ENCODE peak calls at places on chromosomes 13 and 19, in nine cellular contexts. One of them, this sample, is unnamed.

GRCh38 chr13:33033361-33033812 is 17.2 kb downstream of the KL start:
- DNase-seq in mesendoderm: no peak
- DNase-seq in MM.1S: no peak
- DNase-seq in bronchial epithelial cell: no peak
- DNase-seq in adipocyte: no peak
- DNase-seq in epithelial cell of esophagus: no peak
- DNase-seq in skeletal muscle cell: no peak
- DNase-seq in CD8-positive, alpha-beta T cell: no peak
- DNase-seq in fibroblast of lung: no peak
- DNase-seq in this sample: no peak

GRCh38 chr19:16988661-16989060 is 37.9 kb downstream of the CPAMD8 start:
- DNase-seq in mesendoderm: no peak
- DNase-seq in MM.1S: no peak
- DNase-seq in bronchial epithelial cell: no peak
- DNase-seq in adipocyte: no peak
- DNase-seq in epithelial cell of esophagus: no peak
- DNase-seq in skeletal muscle cell: no peak
- DNase-seq in CD8-positive, alpha-beta T cell: no peak
- DNase-seq in fibroblast of lung: no peak
- DNase-seq in this sample: no peak

GRCh38 chr19:19179548-19180441 is 9.7 kb upstream of the MEF2B start:
- DNase-seq in mesendoderm: no peak
- DNase-seq in MM.1S: no peak
- DNase-seq in bronchial epithelial cell: no peak
- DNase-seq in adipocyte: no peak
- DNase-seq in epithelial cell of esophagus: no peak
- DNase-seq in skeletal muscle cell: no peak
- DNase-seq in CD8-positive, alpha-beta T cell: no peak
- DNase-seq in fibroblast of lung: no peak
- DNase-seq in this sample: no peak

GRCh38 chr13:89239361-89240127 is 1568.4 kb downstream of the SLITRK5 start:
- DNase-seq in mesendoderm: no peak
- DNase-seq in MM.1S: no peak
- DNase-seq in bronchial epithelial cell: peak; percentile 79
- DNase-seq in adipocyte: no peak
- DNase-seq in epithelial cell of esophagus: peak; percentile 68
- DNase-seq in skeletal muscle cell: no peak
- DNase-seq in CD8-positive, alpha-beta T cell: no peak
- DNase-seq in fibroblast of lung: peak; percentile 14
- DNase-seq in this sample: no peak

GRCh38 chr13:78241278-78241919 is 322.8 kb upstream of the EDNRB start:
- DNase-seq in mesendoderm: peak; percentile 61
- DNase-seq in MM.1S: peak; percentile 34
- DNase-seq in bronchial epithelial cell: peak; percentile 27
- DNase-seq in adipocyte: peak; percentile 89
- DNase-seq in epithelial cell of esophagus: peak; percentile 50
- DNase-seq in skeletal muscle cell: peak; percentile 9
- DNase-seq in CD8-positive, alpha-beta T cell: no peak
- DNase-seq in fibroblast of lung: peak; percentile 60
- DNase-seq in this sample: peak; percentile 14

GRCh38 chr19:44748426-44749254 is at the start of gene BCL3:
- DNase-seq in mesendoderm: no peak
- DNase-seq in MM.1S: peak; percentile 86
- DNase-seq in bronchial epithelial cell: peak; percentile 38
- DNase-seq in adipocyte: peak; percentile 84
- DNase-seq in epithelial cell of esophagus: peak; percentile 72
- DNase-seq in skeletal muscle cell: no peak
- DNase-seq in CD8-positive, alpha-beta T cell: peak; percentile 54
- DNase-seq in fibroblast of lung: peak; percentile 71
- DNase-seq in this sample: peak; percentile 85

GRCh38 chr19:30883071-30883470 is 466.2 kb downstream of the TSHZ3 start:
- DNase-seq in mesendoderm: peak; percentile 35
- DNase-seq in MM.1S: no peak
- DNase-seq in bronchial epithelial cell: no peak
- DNase-seq in adipocyte: no peak
- DNase-seq in epithelial cell of esophagus: no peak
- DNase-seq in skeletal muscle cell: no peak
- DNase-seq in CD8-positive, alpha-beta T cell: no peak
- DNase-seq in fibroblast of lung: no peak
- DNase-seq in this sample: no peak

GRCh38 chr19:13652810-13653590 is 111.3 kb upstream of the MRI1 start:
- DNase-seq in mesendoderm: no peak
- DNase-seq in MM.1S: no peak
- DNase-seq in bronchial epithelial cell: no peak
- DNase-seq in adipocyte: no peak
- DNase-seq in epithelial cell of esophagus: no peak
- DNase-seq in skeletal muscle cell: no peak
- DNase-seq in CD8-positive, alpha-beta T cell: no peak
- DNase-seq in fibroblast of lung: no peak
- DNase-seq in this sample: no peak

GRCh38 chr19:44542671-44543070 is 13.2 kb upstream of the CEACAM20 start:
- DNase-seq in mesendoderm: no peak
- DNase-seq in MM.1S: no peak
- DNase-seq in bronchial epithelial cell: no peak
- DNase-seq in adipocyte: no peak
- DNase-seq in epithelial cell of esophagus: no peak
- DNase-seq in skeletal muscle cell: no peak
- DNase-seq in CD8-positive, alpha-beta T cell: no peak
- DNase-seq in fibroblast of lung: no peak
- DNase-seq in this sample: no peak

GRCh38 chr13:106242554-106242953 is 292.9 kb downstream of the EFNB2 start:
- DNase-seq in mesendoderm: no peak
- DNase-seq in MM.1S: no peak
- DNase-seq in bronchial epithelial cell: no peak
- DNase-seq in adipocyte: no peak
- DNase-seq in epithelial cell of esophagus: no peak
- DNase-seq in skeletal muscle cell: no peak
- DNase-seq in CD8-positive, alpha-beta T cell: no peak
- DNase-seq in fibroblast of lung: no peak
- DNase-seq in this sample: no peak

GRCh38 chr13:44191504-44192171 is 182.0 kb upstream of the SERP2 start:
- DNase-seq in mesendoderm: peak; percentile 78
- DNase-seq in MM.1S: no peak
- DNase-seq in bronchial epithelial cell: peak; percentile 77
- DNase-seq in adipocyte: peak; percentile 92
- DNase-seq in epithelial cell of esophagus: peak; percentile 67
- DNase-seq in skeletal muscle cell: no peak
- DNase-seq in CD8-positive, alpha-beta T cell: no peak
- DNase-seq in fibroblast of lung: peak; percentile 91
- DNase-seq in this sample: peak; percentile 85

GRCh38 chr13:73733691-73734090 is 400.5 kb downstream of the KLF12 start:
- DNase-seq in mesendoderm: no peak
- DNase-seq in MM.1S: no peak
- DNase-seq in bronchial epithelial cell: no peak
- DNase-seq in adipocyte: no peak
- DNase-seq in epithelial cell of esophagus: no peak
- DNase-seq in skeletal muscle cell: no peak
- DNase-seq in CD8-positive, alpha-beta T cell: no peak
- DNase-seq in fibroblast of lung: no peak
- DNase-seq in this sample: no peak

GRCh38 chr19:10516671-10517286 is 468 bp downstream of the S1PR5 start:
- DNase-seq in mesendoderm: no peak
- DNase-seq in MM.1S: no peak
- DNase-seq in bronchial epithelial cell: peak; percentile 58
- DNase-seq in adipocyte: peak; percentile 56
- DNase-seq in epithelial cell of esophagus: peak; percentile 50
- DNase-seq in skeletal muscle cell: no peak
- DNase-seq in CD8-positive, alpha-beta T cell: no peak
- DNase-seq in fibroblast of lung: no peak
- DNase-seq in this sample: no peak

GRCh38 chr19:55149078-55150003 is at the start of gene TNNT1:
- DNase-seq in mesendoderm: peak; percentile 86
- DNase-seq in MM.1S: no peak
- DNase-seq in bronchial epithelial cell: no peak
- DNase-seq in adipocyte: peak; percentile 18
- DNase-seq in epithelial cell of esophagus: no peak
- DNase-seq in skeletal muscle cell: no peak
- DNase-seq in CD8-positive, alpha-beta T cell: no peak
- DNase-seq in fibroblast of lung: no peak
- DNase-seq in this sample: no peak

GRCh38 chr19:55146078-55146647 is 2.8 kb downstream of the TNNT1 start:
- DNase-seq in mesendoderm: peak; percentile 82
- DNase-seq in MM.1S: no peak
- DNase-seq in bronchial epithelial cell: no peak
- DNase-seq in adipocyte: peak; percentile 14
- DNase-seq in epithelial cell of esophagus: peak; percentile 56
- DNase-seq in skeletal muscle cell: no peak
- DNase-seq in CD8-positive, alpha-beta T cell: no peak
- DNase-seq in fibroblast of lung: no peak
- DNase-seq in this sample: no peak

GRCh38 chr19:55145241-55145640 is 3.8 kb downstream of the TNNT1 start:
- DNase-seq in mesendoderm: no peak
- DNase-seq in MM.1S: no peak
- DNase-seq in bronchial epithelial cell: no peak
- DNase-seq in adipocyte: no peak
- DNase-seq in epithelial cell of esophagus: no peak
- DNase-seq in skeletal muscle cell: no peak
- DNase-seq in CD8-positive, alpha-beta T cell: no peak
- DNase-seq in fibroblast of lung: no peak
- DNase-seq in this sample: no peak

GRCh38 chr19:55147408-55148251 is 1.4 kb downstream of the TNNT1 start:
- DNase-seq in mesendoderm: peak; percentile 54
- DNase-seq in MM.1S: no peak
- DNase-seq in bronchial epithelial cell: no peak
- DNase-seq in adipocyte: no peak
- DNase-seq in epithelial cell of esophagus: no peak
- DNase-seq in skeletal muscle cell: no peak
- DNase-seq in CD8-positive, alpha-beta T cell: no peak
- DNase-seq in fibroblast of lung: no peak
- DNase-seq in this sample: no peak

DNA sequence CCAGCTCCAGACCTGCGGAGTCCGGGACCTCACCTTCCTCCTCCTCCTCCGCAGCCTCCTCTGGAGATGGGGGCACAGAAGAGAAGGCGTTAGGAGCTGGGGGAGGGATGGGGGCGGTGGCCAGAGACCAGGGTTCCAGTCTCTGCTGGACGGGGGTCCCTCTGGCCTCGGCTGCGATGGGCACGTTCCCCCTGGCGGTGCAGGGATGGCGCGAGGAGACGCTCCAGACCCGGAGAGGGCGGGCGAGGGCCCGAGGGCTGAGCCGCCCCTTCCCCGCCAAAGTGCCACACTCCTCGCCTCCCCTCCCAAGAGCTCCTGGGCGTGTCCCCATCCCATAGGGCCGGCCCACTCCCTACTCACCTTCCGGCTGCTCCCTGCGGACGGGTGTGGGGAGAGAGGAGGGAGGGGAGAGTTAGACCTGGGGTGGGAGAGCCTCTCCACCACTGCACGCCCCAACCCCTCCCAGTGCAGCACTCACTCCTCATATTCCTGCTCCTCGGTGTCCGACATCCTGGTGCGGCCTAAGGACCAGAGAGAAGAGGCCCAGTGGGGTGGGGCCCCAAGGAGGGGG is 2.3 kb downstream of the TNNT1 start:
- DNase-seq in mesendoderm: peak; percentile 97
- DNase-seq in MM.1S: no peak
- DNase-seq in bronchial epithelial cell: peak; percentile 8
- DNase-seq in adipocyte: no peak
- DNase-seq in epithelial cell of esophagus: peak; percentile 32
- DNase-seq in skeletal muscle cell: no peak
- DNase-seq in CD8-positive, alpha-beta T cell: no peak
- DNase-seq in fibroblast of lung: no peak
- DNase-seq in this sample: no peak
- H3K4me3 ChIP-seq in mesendoderm: peak overlapping the region; percentile 43
- H3K4me3 ChIP-seq in MM.1S: no peak overlapping the region
- H3K4me3 ChIP-seq in bronchial epithelial cell: peak overlapping the region; percentile 40
- H3K4me3 ChIP-seq in adipocyte: no peak overlapping the region
- H3K4me3 ChIP-seq in epithelial cell of esophagus: peak overlapping the region; percentile 46
- H3K4me3 ChIP-seq in skeletal muscle cell: peak overlapping the region; percentile 40
- H3K4me3 ChIP-seq in CD8-positive, alpha-beta T cell: no peak overlapping the region
- H3K4me3 ChIP-seq in fibroblast of lung: no peak overlapping the region
- H3K4me3 ChIP-seq in this sample: no peak overlapping the region

GRCh38 chr19:34667349-34668076 is 9.4 kb downstream of the SCGB2B2 start:
- DNase-seq in mesendoderm: no peak
- DNase-seq in MM.1S: peak; percentile 40
- DNase-seq in bronchial epithelial cell: no peak
- DNase-seq in adipocyte: peak; percentile 58
- DNase-seq in epithelial cell of esophagus: no peak
- DNase-seq in skeletal muscle cell: peak; percentile 1
- DNase-seq in CD8-positive, alpha-beta T cell: no peak
- DNase-seq in fibroblast of lung: peak; percentile 40
- DNase-seq in this sample: no peak
- H3K4me3 ChIP-seq in mesendoderm: no peak overlapping the region
- H3K4me3 ChIP-seq in MM.1S: peak overlapping the region; percentile 52
- H3K4me3 ChIP-seq in bronchial epithelial cell: peak overlapping the region; percentile 36
- H3K4me3 ChIP-seq in adipocyte: peak overlapping the region; percentile 77
- H3K4me3 ChIP-seq in epithelial cell of esophagus: peak overlapping the region; percentile 42
- H3K4me3 ChIP-seq in skeletal muscle cell: peak overlapping the region; percentile 34
- H3K4me3 ChIP-seq in CD8-positive, alpha-beta T cell: peak overlapping the region; percentile 37
- H3K4me3 ChIP-seq in fibroblast of lung: peak overlapping the region; percentile 15
- H3K4me3 ChIP-seq in this sample: no peak overlapping the region

GRCh38 chr19:51628153-51628939 is 1.9 kb downstream of the SIGLEC5 start:
- DNase-seq in mesendoderm: no peak
- DNase-seq in MM.1S: no peak
- DNase-seq in bronchial epithelial cell: no peak
- DNase-seq in adipocyte: no peak
- DNase-seq in epithelial cell of esophagus: no peak
- DNase-seq in skeletal muscle cell: no peak
- DNase-seq in CD8-positive, alpha-beta T cell: no peak
- DNase-seq in fibroblast of lung: no peak
- DNase-seq in this sample: no peak
- H3K4me3 ChIP-seq in mesendoderm: peak overlapping the region; percentile 12
- H3K4me3 ChIP-seq in MM.1S: no peak overlapping the region
- H3K4me3 ChIP-seq in bronchial epithelial cell: no peak overlapping the region
- H3K4me3 ChIP-seq in adipocyte: no peak overlapping the region
- H3K4me3 ChIP-seq in epithelial cell of esophagus: no peak overlapping the region
- H3K4me3 ChIP-seq in skeletal muscle cell: no peak overlapping the region
- H3K4me3 ChIP-seq in CD8-positive, alpha-beta T cell: no peak overlapping the region
- H3K4me3 ChIP-seq in fibroblast of lung: no peak overlapping the region
- H3K4me3 ChIP-seq in this sample: no peak overlapping the region

GRCh38 chr19:47779524-47780214 is 1.2 kb downstream of the SELENOW start:
- DNase-seq in mesendoderm: no peak
- DNase-seq in MM.1S: no peak
- DNase-seq in bronchial epithelial cell: no peak
- DNase-seq in adipocyte: peak; percentile 43
- DNase-seq in epithelial cell of esophagus: no peak
- DNase-seq in skeletal muscle cell: no peak
- DNase-seq in CD8-positive, alpha-beta T cell: no peak
- DNase-seq in fibroblast of lung: no peak
- DNase-seq in this sample: no peak
- H3K4me3 ChIP-seq in mesendoderm: peak overlapping the region; percentile 96
- H3K4me3 ChIP-seq in MM.1S: peak overlapping the region; percentile 87
- H3K4me3 ChIP-seq in bronchial epithelial cell: peak overlapping the region; percentile 66
- H3K4me3 ChIP-seq in adipocyte: peak overlapping the region; percentile 83
- H3K4me3 ChIP-seq in epithelial cell of esophagus: peak overlapping the region; percentile 84
- H3K4me3 ChIP-seq in skeletal muscle cell: peak overlapping the region; percentile 93
- H3K4me3 ChIP-seq in CD8-positive, alpha-beta T cell: peak overlapping the region; percentile 81
- H3K4me3 ChIP-seq in fibroblast of lung: peak overlapping the region; percentile 86
- H3K4me3 ChIP-seq in this sample: no peak overlapping the region

DNA sequence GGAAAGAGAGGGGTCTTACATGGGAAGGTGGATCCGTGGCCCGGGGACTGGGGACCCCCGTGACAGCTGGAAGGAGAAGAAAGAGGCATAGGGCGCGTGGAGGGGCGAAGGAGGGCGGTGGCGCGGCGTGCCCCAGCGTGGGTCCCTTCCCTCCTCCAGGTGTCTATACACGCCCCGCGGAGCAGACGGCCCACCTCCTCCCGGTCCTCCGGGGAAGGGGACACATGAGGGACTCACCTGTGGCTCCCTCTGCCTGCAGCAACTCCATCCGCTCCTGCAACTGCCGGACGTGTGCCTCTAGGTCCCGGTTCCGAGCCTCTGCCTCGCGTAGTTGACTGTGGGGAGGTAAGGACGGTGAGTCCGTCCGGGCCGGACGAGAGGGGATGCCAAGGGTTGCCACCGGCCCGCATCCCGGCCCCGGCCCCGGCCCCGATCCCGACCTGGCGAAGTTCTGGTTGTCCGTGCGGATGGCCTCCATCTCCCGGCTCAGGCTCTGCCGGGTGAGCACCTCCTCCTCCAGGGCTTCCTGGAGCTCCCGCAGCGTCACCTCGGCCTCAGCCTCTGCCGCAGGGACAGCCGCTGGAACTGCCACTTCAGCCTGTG is 2.4 kb upstream of the SIX5 start:
- DNase-seq in mesendoderm: no peak
- DNase-seq in MM.1S: no peak
- DNase-seq in bronchial epithelial cell: no peak
- DNase-seq in adipocyte: no peak
- DNase-seq in epithelial cell of esophagus: no peak
- DNase-seq in skeletal muscle cell: no peak
- DNase-seq in CD8-positive, alpha-beta T cell: no peak
- DNase-seq in fibroblast of lung: no peak
- DNase-seq in this sample: peak; percentile 42
- H3K4me3 ChIP-seq in mesendoderm: no peak overlapping the region
- H3K4me3 ChIP-seq in MM.1S: peak overlapping the region; percentile 59
- H3K4me3 ChIP-seq in bronchial epithelial cell: peak overlapping the region; percentile 30
- H3K4me3 ChIP-seq in adipocyte: no peak overlapping the region
- H3K4me3 ChIP-seq in epithelial cell of esophagus: peak overlapping the region; percentile 36
- H3K4me3 ChIP-seq in skeletal muscle cell: no peak overlapping the region
- H3K4me3 ChIP-seq in CD8-positive, alpha-beta T cell: no peak overlapping the region
- H3K4me3 ChIP-seq in fibroblast of lung: no peak overlapping the region
- H3K4me3 ChIP-seq in this sample: no peak overlapping the region